ENCODE peak calls at places on chromosomes 16 and 17, in five cellular contexts. One of them, this sample, is unnamed.

GRCh38 chr17:8158267-8159031 is 4.3 kb downstream of the VAMP2 start:
- DNase-seq in ovary: peak; percentile 94
- DNase-seq in nephron progenitor cell: peak; percentile 95
- DNase-seq in heart left ventricle: peak; percentile 91
- DNase-seq in MCF 10A: peak; percentile 91
- DNase-seq in this sample: peak; percentile 84

GRCh38 chr16:57038151-57038550 is 48.8 kb downstream of the NLRC5 start:
- DNase-seq in ovary: no peak
- DNase-seq in nephron progenitor cell: no peak
- DNase-seq in heart left ventricle: no peak
- DNase-seq in MCF 10A: no peak
- DNase-seq in this sample: no peak

GRCh38 chr16:14101415-14101814 is 30.3 kb downstream of the MRTFB start:
- DNase-seq in ovary: no peak
- DNase-seq in nephron progenitor cell: no peak
- DNase-seq in heart left ventricle: no peak
- DNase-seq in MCF 10A: no peak
- DNase-seq in this sample: peak; percentile 33

GRCh38 chr17:2176484-2177175 is 121.7 kb downstream of the HIC1 start:
- DNase-seq in ovary: no peak
- DNase-seq in nephron progenitor cell: no peak
- DNase-seq in heart left ventricle: no peak
- DNase-seq in MCF 10A: no peak
- DNase-seq in this sample: no peak

GRCh38 chr17:1783271-1783670 is 21.4 kb downstream of the SERPINF1 start:
- DNase-seq in ovary: peak; percentile 76
- DNase-seq in nephron progenitor cell: no peak
- DNase-seq in heart left ventricle: no peak
- DNase-seq in MCF 10A: no peak
- DNase-seq in this sample: no peak

GRCh38 chr17:20961551-20961950 is 81.3 kb downstream of the USP22 start:
- DNase-seq in ovary: no peak
- DNase-seq in nephron progenitor cell: no peak
- DNase-seq in heart left ventricle: no peak
- DNase-seq in MCF 10A: peak; percentile 67
- DNase-seq in this sample: no peak

GRCh38 chr16:21121150-21121549 is 29.5 kb downstream of the DNAH3 start:
- DNase-seq in ovary: no peak
- DNase-seq in nephron progenitor cell: no peak
- DNase-seq in heart left ventricle: no peak
- DNase-seq in MCF 10A: no peak
- DNase-seq in this sample: no peak

GRCh38 chr16:85984947-85985451 is 86.0 kb downstream of the IRF8 start:
- DNase-seq in ovary: no peak
- DNase-seq in nephron progenitor cell: no peak
- DNase-seq in heart left ventricle: no peak
- DNase-seq in MCF 10A: no peak
- DNase-seq in this sample: no peak

GRCh38 chr16:3003582-3004270 is 9.0 kb upstream of the CLDN9 start:
- DNase-seq in ovary: peak; percentile 92
- DNase-seq in nephron progenitor cell: peak; percentile 96
- DNase-seq in heart left ventricle: peak; percentile 97
- DNase-seq in MCF 10A: peak; percentile 99
- DNase-seq in this sample: peak; percentile 100

GRCh38 chr16:28981517-28981916 is 3.3 kb upstream of the LAT start:
- DNase-seq in ovary: no peak
- DNase-seq in nephron progenitor cell: peak; percentile 45
- DNase-seq in heart left ventricle: no peak
- DNase-seq in MCF 10A: peak; percentile 11
- DNase-seq in this sample: peak; percentile 62

GRCh38 chr16:2022723-2023097 is 3.1 kb downstream of the NPW start:
- DNase-seq in ovary: no peak
- DNase-seq in nephron progenitor cell: peak; percentile 69
- DNase-seq in heart left ventricle: no peak
- DNase-seq in MCF 10A: no peak
- DNase-seq in this sample: peak; percentile 60

GRCh38 chr17:76527430-76528111 is 9.9 kb downstream of the CYGB start:
- DNase-seq in ovary: peak; percentile 83
- DNase-seq in nephron progenitor cell: peak; percentile 62
- DNase-seq in heart left ventricle: peak; percentile 75
- DNase-seq in MCF 10A: peak; percentile 89
- DNase-seq in this sample: peak; percentile 64

GRCh38 chr16:11538880-11539279 is 47.8 kb downstream of the LITAF start:
- DNase-seq in ovary: no peak
- DNase-seq in nephron progenitor cell: no peak
- DNase-seq in heart left ventricle: no peak
- DNase-seq in MCF 10A: no peak
- DNase-seq in this sample: no peak

GRCh38 chr17:56690441-56691291 is 97.2 kb downstream of the NOG start:
- DNase-seq in ovary: no peak
- DNase-seq in nephron progenitor cell: no peak
- DNase-seq in heart left ventricle: no peak
- DNase-seq in MCF 10A: no peak
- DNase-seq in this sample: no peak

GRCh38 chr16:11799509-11800384 is 2.7 kb upstream of the ZC3H7A start:
- DNase-seq in ovary: no peak
- DNase-seq in nephron progenitor cell: no peak
- DNase-seq in heart left ventricle: no peak
- DNase-seq in MCF 10A: no peak
- DNase-seq in this sample: no peak

GRCh38 chr16:11254913-11255736 is 879 bp downstream of the SOCS1 start:
- DNase-seq in ovary: peak; percentile 73
- DNase-seq in nephron progenitor cell: peak; percentile 56
- DNase-seq in heart left ventricle: no peak
- DNase-seq in MCF 10A: no peak
- DNase-seq in this sample: peak; percentile 51

GRCh38 chr17:68296217-68297140 is 5.2 kb downstream of the ARSG start:
- DNase-seq in ovary: no peak
- DNase-seq in nephron progenitor cell: no peak
- DNase-seq in heart left ventricle: no peak
- DNase-seq in MCF 10A: no peak
- DNase-seq in this sample: no peak

GRCh38 chr16:9401173-9401572 is 309.7 kb downstream of the HAPSTR1 start:
- DNase-seq in ovary: no peak
- DNase-seq in nephron progenitor cell: no peak
- DNase-seq in heart left ventricle: no peak
- DNase-seq in MCF 10A: no peak
- DNase-seq in this sample: no peak

GRCh38 chr17:50903604-50904521 is 37.7 kb upstream of the TOB1 start:
- DNase-seq in ovary: no peak
- DNase-seq in nephron progenitor cell: no peak
- DNase-seq in heart left ventricle: no peak
- DNase-seq in MCF 10A: peak; percentile 63
- DNase-seq in this sample: no peak

GRCh38 chr17:20190605-20191004 is 181.4 kb downstream of the SPECC1 start:
- DNase-seq in ovary: no peak
- DNase-seq in nephron progenitor cell: no peak
- DNase-seq in heart left ventricle: no peak
- DNase-seq in MCF 10A: no peak
- DNase-seq in this sample: no peak

GRCh38 chr17:17146791-17147406 is 59.2 kb downstream of the PLD6 start:
- DNase-seq in ovary: no peak
- DNase-seq in nephron progenitor cell: no peak
- DNase-seq in heart left ventricle: no peak
- DNase-seq in MCF 10A: peak; percentile 16
- DNase-seq in this sample: no peak

GRCh38 chr16:55873122-55873521 is 2.1 kb downstream of the CES5A start:
- DNase-seq in ovary: no peak
- DNase-seq in nephron progenitor cell: no peak
- DNase-seq in heart left ventricle: no peak
- DNase-seq in MCF 10A: no peak
- DNase-seq in this sample: no peak

GRCh38 chr17:73645050-73645871 is 1.0 kb upstream of the SDK2 start:
- DNase-seq in ovary: peak; percentile 65
- DNase-seq in nephron progenitor cell: peak; percentile 83
- DNase-seq in heart left ventricle: peak; percentile 69
- DNase-seq in MCF 10A: no peak
- DNase-seq in this sample: peak; percentile 55
- TF ChIP-seq CTCF in ovary: no peak
- TF ChIP-seq CTCF in nephron progenitor cell: no peak
- TF ChIP-seq CTCF in heart left ventricle: peak; percentile 17
- TF ChIP-seq CTCF in MCF 10A: no peak
- TF ChIP-seq CTCF in this sample: no peak

GRCh38 chr16:4676826-4677225 is 16.5 kb upstream of the NUDT16L1 start:
- DNase-seq in ovary: no peak
- DNase-seq in nephron progenitor cell: no peak
- DNase-seq in heart left ventricle: peak; percentile 66
- DNase-seq in MCF 10A: no peak
- DNase-seq in this sample: no peak
- TF ChIP-seq CTCF in ovary: no peak
- TF ChIP-seq CTCF in nephron progenitor cell: no peak
- TF ChIP-seq CTCF in heart left ventricle: no peak
- TF ChIP-seq CTCF in MCF 10A: no peak
- TF ChIP-seq CTCF in this sample: no peak

GRCh38 chr16:80317132-80318098 is 223.4 kb upstream of the DYNLRB2 start:
- DNase-seq in ovary: no peak
- DNase-seq in nephron progenitor cell: peak; percentile 14
- DNase-seq in heart left ventricle: no peak
- DNase-seq in MCF 10A: peak; percentile 5
- DNase-seq in this sample: no peak
- TF ChIP-seq CTCF in ovary: no peak
- TF ChIP-seq CTCF in nephron progenitor cell: peak; percentile 29
- TF ChIP-seq CTCF in heart left ventricle: no peak
- TF ChIP-seq CTCF in MCF 10A: no peak
- TF ChIP-seq CTCF in this sample: no peak

GRCh38 chr16:50067290-50067853 is 1.6 kb downstream of the HEATR3 start:
- DNase-seq in ovary: no peak
- DNase-seq in nephron progenitor cell: peak; percentile 23
- DNase-seq in heart left ventricle: peak; percentile 23
- DNase-seq in MCF 10A: peak; percentile 33
- DNase-seq in this sample: peak; percentile 49
- TF ChIP-seq CTCF in ovary: peak; percentile 19
- TF ChIP-seq CTCF in nephron progenitor cell: peak; percentile 50
- TF ChIP-seq CTCF in heart left ventricle: peak; percentile 36
- TF ChIP-seq CTCF in MCF 10A: no peak
- TF ChIP-seq CTCF in this sample: peak; percentile 52

GRCh38 chr17:29683481-29683880 is 60.8 kb upstream of the CORO6 start:
- DNase-seq in ovary: no peak
- DNase-seq in nephron progenitor cell: no peak
- DNase-seq in heart left ventricle: no peak
- DNase-seq in MCF 10A: no peak
- DNase-seq in this sample: no peak

GRCh38 chr17:29686998-29687397 is 64.3 kb upstream of the CORO6 start:
- DNase-seq in ovary: no peak
- DNase-seq in nephron progenitor cell: no peak
- DNase-seq in heart left ventricle: no peak
- DNase-seq in MCF 10A: no peak
- DNase-seq in this sample: no peak

GRCh38 chr17:29682987-29683386 is 60.3 kb upstream of the CORO6 start:
- DNase-seq in ovary: no peak
- DNase-seq in nephron progenitor cell: no peak
- DNase-seq in heart left ventricle: no peak
- DNase-seq in MCF 10A: no peak
- DNase-seq in this sample: no peak

GRCh38 chr17:29677139-29677834 is 54.6 kb upstream of the CORO6 start:
- DNase-seq in ovary: peak; percentile 53
- DNase-seq in nephron progenitor cell: no peak
- DNase-seq in heart left ventricle: peak; percentile 28
- DNase-seq in MCF 10A: no peak
- DNase-seq in this sample: no peak

GRCh38 chr17:29682054-29682453 is 59.3 kb upstream of the CORO6 start:
- DNase-seq in ovary: no peak
- DNase-seq in nephron progenitor cell: no peak
- DNase-seq in heart left ventricle: no peak
- DNase-seq in MCF 10A: no peak
- DNase-seq in this sample: peak; percentile 41
- TF ChIP-seq CTCF in ovary: no peak
- TF ChIP-seq CTCF in nephron progenitor cell: no peak
- TF ChIP-seq CTCF in heart left ventricle: peak; percentile 18
- TF ChIP-seq CTCF in MCF 10A: no peak
- TF ChIP-seq CTCF in this sample: no peak

GRCh38 chr17:3693099-3693498 is 2.9 kb downstream of the P2RX5 start:
- DNase-seq in ovary: no peak
- DNase-seq in nephron progenitor cell: no peak
- DNase-seq in heart left ventricle: no peak
- DNase-seq in MCF 10A: no peak
- DNase-seq in this sample: no peak

GRCh38 chr17:3691539-3692166 is 4.3 kb downstream of the P2RX5 start:
- DNase-seq in ovary: no peak
- DNase-seq in nephron progenitor cell: no peak
- DNase-seq in heart left ventricle: no peak
- DNase-seq in MCF 10A: no peak
- DNase-seq in this sample: no peak

GRCh38 chr17:3693829-3694231 is 2.1 kb downstream of the P2RX5 start:
- DNase-seq in ovary: no peak
- DNase-seq in nephron progenitor cell: no peak
- DNase-seq in heart left ventricle: no peak
- DNase-seq in MCF 10A: no peak
- DNase-seq in this sample: no peak

GRCh38 chr17:3690094-3690715 is 5.8 kb downstream of the P2RX5 start:
- DNase-seq in ovary: no peak
- DNase-seq in nephron progenitor cell: no peak
- DNase-seq in heart left ventricle: no peak
- DNase-seq in MCF 10A: no peak
- DNase-seq in this sample: peak; percentile 32

DNA sequence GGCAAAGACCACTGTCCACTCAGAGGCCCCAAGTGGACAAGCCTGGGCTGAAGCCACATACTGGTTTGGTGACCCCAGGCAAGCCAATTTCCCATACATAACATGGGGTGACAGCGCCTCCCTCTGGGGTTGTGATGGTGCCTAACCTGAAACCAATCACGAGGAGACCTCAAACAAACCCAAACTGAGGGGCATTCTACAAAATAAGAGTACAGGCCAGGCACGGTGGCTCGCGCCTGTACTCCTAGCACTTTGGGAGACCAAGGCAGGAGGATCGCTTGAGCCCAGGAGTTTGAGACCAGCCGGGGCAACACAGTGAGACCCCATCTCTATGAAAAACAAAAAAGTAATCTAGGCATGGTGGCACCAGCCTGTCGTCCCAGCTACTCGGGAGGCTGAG is 3.6 kb downstream of the P2RX5 start:
- DNase-seq in ovary: no peak
- DNase-seq in nephron progenitor cell: no peak
- DNase-seq in heart left ventricle: no peak
- DNase-seq in MCF 10A: no peak
- DNase-seq in this sample: no peak
- TF ChIP-seq CTCF in ovary: no peak
- TF ChIP-seq CTCF in nephron progenitor cell: no peak
- TF ChIP-seq CTCF in heart left ventricle: no peak
- TF ChIP-seq CTCF in MCF 10A: no peak
- TF ChIP-seq CTCF in this sample: no peak